ENCODE peak calls at places on chromosome 10, in seven cellular contexts. K, O, J, Y, W, C and X are unnamed samples.

GRCh38 chr10:96319754-96320514 is 15.7 kb downstream of the DNTT start:
- DNase-seq in K (no peak), O (no peak), J (no peak), Y (no peak), W (no peak), C (no peak), X (no peak)

GRCh38 chr10:75038335-75038734 is 73.1 kb upstream of the SAMD8 start:
- DNase-seq in K (no peak), O (no peak), J (no peak), Y (peak), W (no peak), C (no peak), X (peak)

GRCh38 chr10:110346914-110347313 is 42.2 kb upstream of the SMNDC1 start:
- DNase-seq in K (no peak), O (no peak), J (no peak), Y (no peak), W (no peak), C (no peak), X (no peak)

GRCh38 chr10:86289577-86289868 is 77.1 kb downstream of the GRID1 start:
- DNase-seq in K (no peak), O (no peak), J (no peak), Y (no peak), W (no peak), C (no peak), X (no peak)

GRCh38 chr10:32226624-32227023 is 120.3 kb downstream of the EPC1 start:
- DNase-seq in K (no peak), O (no peak), J (no peak), Y (no peak), W (no peak), C (no peak), X (no peak)

GRCh38 chr10:132133449-132134291 is 53.1 kb upstream of the DPYSL4 start:
- DNase-seq in K (no peak), O (no peak), J (no peak), Y (no peak), W (no peak), C (peak), X (no peak)

GRCh38 chr10:5442056-5442989 is 30.0 kb downstream of the NET1 start:
- DNase-seq in K (peak), O (no peak), J (no peak), Y (no peak), W (no peak), C (no peak), X (no peak)

GRCh38 chr10:15209827-15210509 is 41.5 kb upstream of the NMT2 start:
- DNase-seq in K (peak), O (no peak), J (peak), Y (peak), W (peak), C (peak), X (peak)

GRCh38 chr10:80493482-80494021 is 39.4 kb downstream of the TSPAN14 start:
- DNase-seq in K (no peak), O (no peak), J (no peak), Y (no peak), W (no peak), C (no peak), X (no peak)

GRCh38 chr10:63197304-63198092 is 64.4 kb downstream of the NRBF2 start:
- DNase-seq in K (no peak), O (peak), J (no peak), Y (peak), W (no peak), C (no peak), X (peak)

GRCh38 chr10:29617880-29618340 is 16.9 kb downstream of the SVIL start:
- DNase-seq in K (no peak), O (no peak), J (no peak), Y (no peak), W (no peak), C (no peak), X (no peak)

GRCh38 chr10:497898-498451 is 191.5 kb downstream of the DIP2C start:
- DNase-seq in K (no peak), O (no peak), J (no peak), Y (no peak), W (no peak), C (no peak), X (no peak)

GRCh38 chr10:74916283-74916682 is 89.9 kb downstream of the KAT6B start:
- DNase-seq in K (peak), O (no peak), J (no peak), Y (no peak), W (no peak), C (no peak), X (no peak)

GRCh38 chr10:31725436-31725835 is 203.2 kb downstream of the ARHGAP12 start:
- DNase-seq in K (no peak), O (no peak), J (no peak), Y (no peak), W (no peak), C (no peak), X (no peak)

DNA sequence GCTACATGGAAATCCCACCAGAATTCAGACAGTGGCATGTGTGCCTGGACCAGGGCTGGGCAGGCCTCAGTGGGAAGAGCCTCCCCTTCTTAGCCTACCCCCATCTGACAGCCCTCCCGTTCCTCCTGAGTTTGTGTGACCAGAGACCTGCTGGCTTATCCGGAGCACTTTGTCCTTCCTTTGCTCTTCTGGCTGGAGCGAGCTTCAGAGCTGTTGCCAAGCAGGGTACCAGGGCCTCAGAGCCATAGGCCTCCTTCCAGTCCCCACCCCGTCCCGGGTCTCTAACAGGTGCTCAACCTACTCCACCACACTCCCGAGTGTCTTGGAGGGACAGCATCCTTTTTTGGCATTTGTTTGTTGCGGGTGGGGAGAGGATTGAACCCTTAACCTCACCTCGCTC is 26.5 kb upstream of the TRIM8 start:
- DNase-seq in K (no peak), O (no peak), J (no peak), Y (no peak), W (no peak), C (no peak), X (no peak)
- TF ChIP-seq CTCF in K (no peak), O (no peak), J (no peak), Y (no peak), W (no peak), C (no peak), X (no peak)

DNA sequence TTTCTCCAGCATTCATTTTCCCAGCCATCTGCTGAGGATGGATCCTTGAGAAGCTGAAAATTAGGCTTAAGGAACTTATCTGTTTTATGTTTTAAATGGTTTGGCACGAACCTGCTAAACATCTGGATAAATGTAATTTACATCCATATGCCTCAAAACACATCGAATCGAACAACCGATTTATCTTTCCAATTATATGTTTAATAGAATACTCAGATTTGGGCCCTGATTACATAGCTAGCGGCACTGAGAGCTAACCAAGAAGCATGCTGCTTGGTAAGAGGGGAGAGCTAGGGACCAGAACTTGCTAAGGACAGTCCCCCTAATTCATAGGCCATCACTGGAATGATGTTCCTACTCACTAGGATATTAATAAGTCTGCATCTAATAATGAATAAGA is 144.4 kb downstream of the BUB3 start:
- DNase-seq in K (no peak), O (no peak), J (no peak), Y (no peak), W (no peak), C (no peak), X (no peak)
- H3K4me3 ChIP-seq in K (no peak), O (no peak), J (no peak), Y (no peak), W (no peak), C (no peak), X (no peak)

GRCh38 chr10:124124769-124125161 is 31.4 kb upstream of the CHST15 start:
- DNase-seq in K (no peak), O (no peak), J (no peak), Y (no peak), W (no peak), C (no peak), X (no peak)

GRCh38 chr10:124126139-124126538 is 32.7 kb upstream of the CHST15 start:
- DNase-seq in K (no peak), O (no peak), J (no peak), Y (no peak), W (no peak), C (no peak), X (no peak)

GRCh38 chr10:124126711-124127385 is 33.5 kb upstream of the CHST15 start:
- DNase-seq in K (no peak), O (no peak), J (no peak), Y (no peak), W (no peak), C (no peak), X (no peak)

GRCh38 chr10:124124123-124124768 is 30.8 kb upstream of the CHST15 start:
- DNase-seq in K (no peak), O (no peak), J (no peak), Y (no peak), W (no peak), C (no peak), X (no peak)

DNA sequence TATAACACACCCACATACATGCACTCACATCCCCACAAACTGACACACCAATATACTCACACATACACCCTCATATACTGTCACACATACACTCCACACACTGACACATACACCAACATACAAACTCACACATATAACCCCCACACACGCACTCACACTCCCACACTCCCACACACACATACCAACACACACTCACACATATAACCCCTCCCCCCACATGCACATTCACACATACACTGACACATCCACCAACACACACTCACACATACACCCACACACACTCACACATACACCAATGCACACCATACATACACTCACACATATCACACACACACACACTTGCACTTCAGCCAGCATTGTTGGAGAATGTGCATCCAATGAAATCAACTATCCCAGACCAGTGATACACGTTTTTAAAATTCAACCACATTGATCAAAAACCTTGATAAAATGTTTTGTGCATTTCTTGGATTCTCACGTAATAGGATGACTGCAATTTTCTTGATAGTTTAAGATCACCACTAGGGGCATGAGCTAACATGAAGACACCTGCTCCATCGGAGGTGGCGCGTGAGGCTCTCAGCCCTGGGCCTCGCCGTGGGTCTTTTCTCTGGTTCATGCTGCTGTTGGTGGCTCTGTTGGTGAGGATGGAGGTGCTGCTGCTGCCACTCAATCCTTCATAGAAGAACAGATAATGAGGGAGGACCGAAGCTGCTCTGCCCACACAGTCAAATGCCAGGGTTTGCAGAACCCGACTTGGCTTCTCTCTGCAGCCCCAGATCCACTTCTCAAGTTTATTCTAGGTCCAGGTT is 32.1 kb upstream of the CHST15 start:
- DNase-seq in K (peak), O (no peak), J (no peak), Y (no peak), W (no peak), C (no peak), X (no peak)
- TF ChIP-seq CTCF in K (peak), O (peak), J (no peak), Y (peak), W (peak), C (no peak), X (peak)

DNA sequence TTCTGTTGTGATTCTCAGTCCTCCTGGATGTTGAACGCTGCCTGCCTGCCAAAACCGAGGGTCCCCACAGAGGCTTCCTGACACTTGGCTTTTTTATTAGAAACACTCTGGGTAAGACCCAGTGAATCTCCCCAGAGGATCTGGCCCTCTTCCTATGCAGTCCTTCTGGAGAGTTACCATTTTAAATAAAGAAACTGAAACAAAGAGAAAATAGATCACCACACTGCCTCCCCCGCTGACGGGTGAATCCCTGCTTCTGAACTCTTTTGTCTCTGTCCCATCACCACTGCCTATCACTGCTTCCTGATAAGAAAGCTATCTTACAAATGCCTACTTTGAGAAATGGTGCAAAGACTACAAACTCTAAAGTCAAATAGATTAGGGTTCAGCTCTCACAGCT is 79.4 kb upstream of the PPP1R3C start:
- DNase-seq in K (no peak), O (no peak), J (no peak), Y (no peak), W (no peak), C (no peak), X (no peak)
- H3K4me3 ChIP-seq in K (no peak), O (no peak), J (no peak), Y (peak), W (no peak), C (no peak), X (no peak)

GRCh38 chr10:8874268-8874667 is 819.8 kb downstream of the GATA3 start:
- DNase-seq in K (no peak), O (no peak), J (no peak), Y (no peak), W (no peak), C (no peak), X (no peak)

GRCh38 chr10:8876171-8876570 is 821.7 kb downstream of the GATA3 start:
- DNase-seq in K (no peak), O (no peak), J (no peak), Y (no peak), W (no peak), C (no peak), X (no peak)

GRCh38 chr10:8874972-8875371 is 820.5 kb downstream of the GATA3 start:
- DNase-seq in K (peak), O (no peak), J (no peak), Y (no peak), W (no peak), C (no peak), X (no peak)

GRCh38 chr10:8873310-8873709 is 818.8 kb downstream of the GATA3 start:
- DNase-seq in K (peak), O (no peak), J (no peak), Y (no peak), W (no peak), C (no peak), X (no peak)
- TF ChIP-seq CTCF in K (peak), O (no peak), J (no peak), Y (no peak), W (no peak), C (no peak), X (peak)

GRCh38 chr10:49187950-49188761 is at the start of gene TMEM273:
- DNase-seq in K (peak), O (no peak), J (peak), Y (no peak), W (no peak), C (peak), X (peak)
- H3K4me3 ChIP-seq in K (no peak), O (no peak), J (no peak), Y (no peak), W (no peak), C (peak), X (no peak)

DNA sequence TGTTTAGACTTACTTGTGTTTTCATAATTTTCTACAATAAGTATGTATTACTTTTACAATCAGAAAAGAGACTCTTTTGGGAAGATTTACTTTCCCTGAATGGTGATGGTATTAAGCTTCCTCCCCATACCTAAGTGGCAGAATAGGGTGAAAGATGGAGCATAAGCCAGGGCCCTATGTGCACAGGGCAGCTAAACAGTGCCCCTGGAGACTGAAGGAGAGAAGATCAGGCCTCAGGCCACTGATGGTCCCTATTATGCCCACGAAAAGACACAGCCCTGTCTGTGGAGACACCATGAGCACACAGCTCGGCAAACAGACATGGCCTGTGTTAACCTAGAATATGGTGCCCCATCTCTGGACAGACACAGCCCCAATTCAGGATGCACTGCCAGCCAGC is 139.4 kb downstream of the OAT start:
- DNase-seq in K (no peak), O (no peak), J (no peak), Y (no peak), W (no peak), C (no peak), X (no peak)
- TF ChIP-seq CTCF in K (no peak), O (no peak), J (no peak), Y (no peak), W (no peak), C (no peak), X (no peak)

GRCh38 chr10:1628757-1629156 is 108.6 kb downstream of the ADARB2 start:
- DNase-seq in K (no peak), O (no peak), J (no peak), Y (no peak), W (no peak), C (no peak), X (no peak)
- H3K4me3 ChIP-seq in K (no peak), O (no peak), J (no peak), Y (no peak), W (no peak), C (no peak), X (no peak)